ENCODE peak calls at places on chromosomes 4 and X, in nine cellular contexts. One of them, this sample, is unnamed.

GRCh38 chr4:6955261-6955911 is 45.8 kb downstream of the TBC1D14 start:
- DNase-seq in BJ: no peak
- DNase-seq in MCF 10A: no peak
- DNase-seq in transverse colon: peak
- DNase-seq in bronchial epithelial cell: peak
- DNase-seq in brain microvascular endothelial cell: no peak
- DNase-seq in neural crest cell: no peak
- DNase-seq in tibial nerve: no peak
- DNase-seq in psoas muscle: peak
- DNase-seq in this sample: no peak

GRCh38 chrX:55867254-55867653 is 149.7 kb downstream of the RRAGB start:
- DNase-seq in BJ: no peak
- DNase-seq in MCF 10A: peak
- DNase-seq in transverse colon: no peak
- DNase-seq in bronchial epithelial cell: peak
- DNase-seq in brain microvascular endothelial cell: peak
- DNase-seq in neural crest cell: no peak
- DNase-seq in tibial nerve: no peak
- DNase-seq in psoas muscle: no peak
- DNase-seq in this sample: no peak

GRCh38 chr4:1012031-1012739 is 759 bp downstream of the FGFRL1 start:
- DNase-seq in BJ: no peak
- DNase-seq in MCF 10A: peak
- DNase-seq in transverse colon: peak
- DNase-seq in bronchial epithelial cell: no peak
- DNase-seq in brain microvascular endothelial cell: no peak
- DNase-seq in neural crest cell: no peak
- DNase-seq in tibial nerve: no peak
- DNase-seq in psoas muscle: no peak
- DNase-seq in this sample: no peak

GRCh38 chr4:42917316-42917715 is 24.8 kb downstream of the GRXCR1 start:
- DNase-seq in BJ: no peak
- DNase-seq in MCF 10A: no peak
- DNase-seq in transverse colon: no peak
- DNase-seq in bronchial epithelial cell: no peak
- DNase-seq in brain microvascular endothelial cell: no peak
- DNase-seq in neural crest cell: no peak
- DNase-seq in tibial nerve: no peak
- DNase-seq in psoas muscle: no peak
- DNase-seq in this sample: no peak

GRCh38 chr4:117137143-117137542 is 51.8 kb upstream of the TRAM1L1 start:
- DNase-seq in BJ: peak
- DNase-seq in MCF 10A: peak
- DNase-seq in transverse colon: no peak
- DNase-seq in bronchial epithelial cell: peak
- DNase-seq in brain microvascular endothelial cell: peak
- DNase-seq in neural crest cell: no peak
- DNase-seq in tibial nerve: no peak
- DNase-seq in psoas muscle: no peak
- DNase-seq in this sample: no peak

GRCh38 chrX:40581333-40581910 is 652 bp downstream of the ATP6AP2 start:
- DNase-seq in BJ: no peak
- DNase-seq in MCF 10A: peak
- DNase-seq in transverse colon: no peak
- DNase-seq in bronchial epithelial cell: peak
- DNase-seq in brain microvascular endothelial cell: peak
- DNase-seq in neural crest cell: no peak
- DNase-seq in tibial nerve: no peak
- DNase-seq in psoas muscle: no peak
- DNase-seq in this sample: no peak

GRCh38 chr4:98283219-98284199 is 22.3 kb downstream of the RAP1GDS1 start:
- DNase-seq in BJ: no peak
- DNase-seq in MCF 10A: no peak
- DNase-seq in transverse colon: no peak
- DNase-seq in bronchial epithelial cell: peak
- DNase-seq in brain microvascular endothelial cell: no peak
- DNase-seq in neural crest cell: no peak
- DNase-seq in tibial nerve: no peak
- DNase-seq in psoas muscle: no peak
- DNase-seq in this sample: no peak

GRCh38 chrX:132737743-132738142 is 220.7 kb downstream of the HS6ST2 start:
- DNase-seq in BJ: no peak
- DNase-seq in MCF 10A: peak
- DNase-seq in transverse colon: no peak
- DNase-seq in bronchial epithelial cell: peak
- DNase-seq in brain microvascular endothelial cell: no peak
- DNase-seq in neural crest cell: no peak
- DNase-seq in tibial nerve: no peak
- DNase-seq in psoas muscle: no peak
- DNase-seq in this sample: no peak

GRCh38 chr4:143405197-143405730 is 68.6 kb downstream of the GAB1 start:
- DNase-seq in BJ: no peak
- DNase-seq in MCF 10A: no peak
- DNase-seq in transverse colon: no peak
- DNase-seq in bronchial epithelial cell: no peak
- DNase-seq in brain microvascular endothelial cell: no peak
- DNase-seq in neural crest cell: no peak
- DNase-seq in tibial nerve: no peak
- DNase-seq in psoas muscle: no peak
- DNase-seq in this sample: no peak

GRCh38 chrX:50718791-50719190 is 95.2 kb downstream of the SHROOM4 start:
- DNase-seq in BJ: no peak
- DNase-seq in MCF 10A: no peak
- DNase-seq in transverse colon: no peak
- DNase-seq in bronchial epithelial cell: no peak
- DNase-seq in brain microvascular endothelial cell: no peak
- DNase-seq in neural crest cell: no peak
- DNase-seq in tibial nerve: no peak
- DNase-seq in psoas muscle: no peak
- DNase-seq in this sample: no peak

GRCh38 chr4:176052744-176053143 is 12.9 kb upstream of the WDR17 start:
- DNase-seq in BJ: no peak
- DNase-seq in MCF 10A: no peak
- DNase-seq in transverse colon: no peak
- DNase-seq in bronchial epithelial cell: no peak
- DNase-seq in brain microvascular endothelial cell: no peak
- DNase-seq in neural crest cell: no peak
- DNase-seq in tibial nerve: no peak
- DNase-seq in psoas muscle: no peak
- DNase-seq in this sample: peak

GRCh38 chrX:19107035-19107434 is 15.2 kb downstream of the ADGRG2 start:
- DNase-seq in BJ: no peak
- DNase-seq in MCF 10A: no peak
- DNase-seq in transverse colon: no peak
- DNase-seq in bronchial epithelial cell: no peak
- DNase-seq in brain microvascular endothelial cell: no peak
- DNase-seq in neural crest cell: no peak
- DNase-seq in tibial nerve: no peak
- DNase-seq in psoas muscle: no peak
- DNase-seq in this sample: no peak

GRCh38 chrX:106698693-106699092 is 27.8 kb upstream of the RNF128 start:
- DNase-seq in BJ: no peak
- DNase-seq in MCF 10A: peak
- DNase-seq in transverse colon: no peak
- DNase-seq in bronchial epithelial cell: peak
- DNase-seq in brain microvascular endothelial cell: peak
- DNase-seq in neural crest cell: no peak
- DNase-seq in tibial nerve: no peak
- DNase-seq in psoas muscle: no peak
- DNase-seq in this sample: no peak

GRCh38 chrX:86103061-86103460 is 45.2 kb upstream of the DACH2 start:
- DNase-seq in BJ: no peak
- DNase-seq in MCF 10A: peak
- DNase-seq in transverse colon: no peak
- DNase-seq in bronchial epithelial cell: peak
- DNase-seq in brain microvascular endothelial cell: no peak
- DNase-seq in neural crest cell: no peak
- DNase-seq in tibial nerve: no peak
- DNase-seq in psoas muscle: no peak
- DNase-seq in this sample: no peak

GRCh38 chr4:181418491-181418890 is 824.7 kb upstream of the TENM3 start:
- DNase-seq in BJ: no peak
- DNase-seq in MCF 10A: no peak
- DNase-seq in transverse colon: no peak
- DNase-seq in bronchial epithelial cell: no peak
- DNase-seq in brain microvascular endothelial cell: no peak
- DNase-seq in neural crest cell: no peak
- DNase-seq in tibial nerve: no peak
- DNase-seq in psoas muscle: no peak
- DNase-seq in this sample: no peak

GRCh38 chr4:79233820-79234219 is 92.0 kb downstream of the NAA11 start:
- DNase-seq in BJ: no peak
- DNase-seq in MCF 10A: no peak
- DNase-seq in transverse colon: no peak
- DNase-seq in bronchial epithelial cell: no peak
- DNase-seq in brain microvascular endothelial cell: no peak
- DNase-seq in neural crest cell: no peak
- DNase-seq in tibial nerve: no peak
- DNase-seq in psoas muscle: no peak
- DNase-seq in this sample: no peak

GRCh38 chr4:16206848-16207247 is 19.4 kb downstream of the TAPT1 start:
- DNase-seq in BJ: no peak
- DNase-seq in MCF 10A: no peak
- DNase-seq in transverse colon: no peak
- DNase-seq in bronchial epithelial cell: no peak
- DNase-seq in brain microvascular endothelial cell: no peak
- DNase-seq in neural crest cell: no peak
- DNase-seq in tibial nerve: no peak
- DNase-seq in psoas muscle: no peak
- DNase-seq in this sample: no peak

GRCh38 chrX:70436380-70436779 is 8.3 kb upstream of the DLG3 start:
- DNase-seq in BJ: no peak
- DNase-seq in MCF 10A: no peak
- DNase-seq in transverse colon: no peak
- DNase-seq in bronchial epithelial cell: no peak
- DNase-seq in brain microvascular endothelial cell: no peak
- DNase-seq in neural crest cell: peak
- DNase-seq in tibial nerve: no peak
- DNase-seq in psoas muscle: no peak
- DNase-seq in this sample: no peak

GRCh38 chr4:87041142-87041541 is 106.3 kb downstream of the AFF1 start:
- DNase-seq in BJ: no peak
- DNase-seq in MCF 10A: no peak
- DNase-seq in transverse colon: no peak
- DNase-seq in bronchial epithelial cell: no peak
- DNase-seq in brain microvascular endothelial cell: peak
- DNase-seq in neural crest cell: no peak
- DNase-seq in tibial nerve: peak
- DNase-seq in psoas muscle: no peak
- DNase-seq in this sample: no peak

GRCh38 chr4:151522790-151523332 is 113.9 kb downstream of the FHIP1A start:
- DNase-seq in BJ: no peak
- DNase-seq in MCF 10A: no peak
- DNase-seq in transverse colon: no peak
- DNase-seq in bronchial epithelial cell: peak
- DNase-seq in brain microvascular endothelial cell: no peak
- DNase-seq in neural crest cell: no peak
- DNase-seq in tibial nerve: no peak
- DNase-seq in psoas muscle: no peak
- DNase-seq in this sample: no peak
- TF ChIP-seq CTCF in BJ: no peak
- TF ChIP-seq CTCF in MCF 10A: no peak
- TF ChIP-seq CTCF in transverse colon: no peak
- TF ChIP-seq CTCF in bronchial epithelial cell: no peak
- TF ChIP-seq CTCF in brain microvascular endothelial cell: no peak
- TF ChIP-seq CTCF in neural crest cell: no peak
- TF ChIP-seq CTCF in tibial nerve: no peak
- TF ChIP-seq CTCF in psoas muscle: no peak
- TF ChIP-seq CTCF in this sample: no peak

DNA sequence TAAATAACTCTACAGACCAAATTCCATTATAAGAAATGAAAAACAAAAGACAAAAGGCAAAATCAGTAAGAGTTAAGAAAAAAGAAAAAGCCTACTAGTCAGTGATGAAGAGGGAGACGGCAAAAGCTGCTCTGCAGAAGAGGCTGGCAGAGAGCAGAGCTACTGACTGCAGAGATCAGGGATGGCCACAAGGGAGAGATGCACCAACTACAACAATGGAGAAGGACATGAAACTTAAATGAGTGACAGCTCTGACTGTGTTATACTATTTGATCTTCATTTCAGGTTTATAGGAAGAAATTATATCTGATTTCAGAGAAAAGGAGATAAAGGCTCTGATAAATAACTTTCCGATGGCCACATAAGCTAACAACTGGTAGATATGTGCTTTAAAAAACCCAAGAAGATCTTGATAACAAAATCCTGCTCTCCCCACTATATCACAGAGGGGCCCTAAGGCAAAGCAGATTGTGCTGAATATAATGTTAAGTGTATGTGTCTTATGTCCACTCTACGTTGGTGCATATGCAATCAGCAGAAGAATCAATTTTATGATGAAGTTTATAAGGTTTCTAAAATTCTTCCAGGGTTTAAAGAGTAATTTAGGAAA is 58.4 kb upstream of the COX18 start:
- DNase-seq in BJ: no peak
- DNase-seq in MCF 10A: peak
- DNase-seq in transverse colon: no peak
- DNase-seq in bronchial epithelial cell: peak
- DNase-seq in brain microvascular endothelial cell: peak
- DNase-seq in neural crest cell: no peak
- DNase-seq in tibial nerve: no peak
- DNase-seq in psoas muscle: no peak
- DNase-seq in this sample: no peak
- TF ChIP-seq CTCF in BJ: peak
- TF ChIP-seq CTCF in MCF 10A: no peak
- TF ChIP-seq CTCF in transverse colon: peak
- TF ChIP-seq CTCF in bronchial epithelial cell: peak
- TF ChIP-seq CTCF in brain microvascular endothelial cell: peak
- TF ChIP-seq CTCF in neural crest cell: peak
- TF ChIP-seq CTCF in tibial nerve: no peak
- TF ChIP-seq CTCF in psoas muscle: peak
- TF ChIP-seq CTCF in this sample: no peak

GRCh38 chr4:137070614-137071013 is 461.7 kb downstream of the PCDH18 start:
- DNase-seq in BJ: no peak
- DNase-seq in MCF 10A: no peak
- DNase-seq in transverse colon: no peak
- DNase-seq in bronchial epithelial cell: no peak
- DNase-seq in brain microvascular endothelial cell: no peak
- DNase-seq in neural crest cell: no peak
- DNase-seq in tibial nerve: no peak
- DNase-seq in psoas muscle: no peak
- DNase-seq in this sample: no peak
- TF ChIP-seq CTCF in BJ: no peak
- TF ChIP-seq CTCF in MCF 10A: no peak
- TF ChIP-seq CTCF in transverse colon: no peak
- TF ChIP-seq CTCF in bronchial epithelial cell: no peak
- TF ChIP-seq CTCF in brain microvascular endothelial cell: no peak
- TF ChIP-seq CTCF in neural crest cell: no peak
- TF ChIP-seq CTCF in tibial nerve: no peak
- TF ChIP-seq CTCF in psoas muscle: no peak
- TF ChIP-seq CTCF in this sample: no peak

DNA sequence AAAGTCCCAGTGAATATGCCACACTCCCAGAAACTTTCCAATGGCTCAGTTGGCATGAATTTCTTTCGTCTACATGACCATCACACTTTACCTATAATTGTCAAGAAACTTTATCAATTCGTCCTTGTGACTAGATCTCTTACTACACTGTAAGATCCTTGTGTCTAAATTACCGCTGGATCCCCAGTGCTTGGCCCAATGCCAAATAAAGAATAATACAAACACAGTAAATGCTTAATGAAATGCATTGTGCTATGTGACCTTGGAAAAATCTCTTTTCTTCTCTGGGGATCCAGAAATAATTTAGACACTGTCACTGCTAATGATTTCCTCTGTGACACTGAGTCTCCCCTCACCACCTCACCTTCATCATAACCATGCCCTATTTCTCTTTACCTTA is 137.9 kb downstream of the VSIG4 start:
- DNase-seq in BJ: no peak
- DNase-seq in MCF 10A: no peak
- DNase-seq in transverse colon: no peak
- DNase-seq in bronchial epithelial cell: no peak
- DNase-seq in brain microvascular endothelial cell: no peak
- DNase-seq in neural crest cell: no peak
- DNase-seq in tibial nerve: no peak
- DNase-seq in psoas muscle: no peak
- DNase-seq in this sample: no peak
- TF ChIP-seq CTCF in BJ: no peak
- TF ChIP-seq CTCF in MCF 10A: no peak
- TF ChIP-seq CTCF in transverse colon: no peak
- TF ChIP-seq CTCF in bronchial epithelial cell: no peak
- TF ChIP-seq CTCF in brain microvascular endothelial cell: no peak
- TF ChIP-seq CTCF in neural crest cell: no peak
- TF ChIP-seq CTCF in tibial nerve: no peak
- TF ChIP-seq CTCF in psoas muscle: no peak
- TF ChIP-seq CTCF in this sample: no peak

This sample was measured in CD14-positive monocyte.